ENCODE peak calls at places on chromosomes 1 and 21, in eight cellular contexts. One of them, this sample, is unnamed.

GRCh38 chr1:199909137-199909536 is 118.4 kb upstream of the NR5A2 start:
- DNase-seq in heart right ventricle: no peak
- DNase-seq in GM13977: no peak
- DNase-seq in CD4-positive, alpha-beta T cell: no peak
- DNase-seq in body of pancreas: no peak
- DNase-seq in HFF-Myc: no peak
- DNase-seq in fibroblast of the aortic adventitia: no peak
- DNase-seq in osteoblast: no peak
- DNase-seq in this sample: no peak

GRCh38 chr1:245571872-245572294 is 417.1 kb downstream of the KIF26B start:
- DNase-seq in heart right ventricle: no peak
- DNase-seq in GM13977: no peak
- DNase-seq in CD4-positive, alpha-beta T cell: no peak
- DNase-seq in body of pancreas: no peak
- DNase-seq in HFF-Myc: no peak
- DNase-seq in fibroblast of the aortic adventitia: no peak
- DNase-seq in osteoblast: no peak
- DNase-seq in this sample: no peak

GRCh38 chr1:225653463-225654276 is 747 bp upstream of the ENAH start:
- DNase-seq in heart right ventricle: peak; percentile 66
- DNase-seq in GM13977: no peak
- DNase-seq in CD4-positive, alpha-beta T cell: no peak
- DNase-seq in body of pancreas: peak; percentile 76
- DNase-seq in HFF-Myc: no peak
- DNase-seq in fibroblast of the aortic adventitia: peak; percentile 73
- DNase-seq in osteoblast: peak; percentile 89
- DNase-seq in this sample: peak; percentile 72

GRCh38 chr1:111510003-111510380 is 6.6 kb upstream of the ADORA3 start:
- DNase-seq in heart right ventricle: peak; percentile 53
- DNase-seq in GM13977: no peak
- DNase-seq in CD4-positive, alpha-beta T cell: no peak
- DNase-seq in body of pancreas: no peak
- DNase-seq in HFF-Myc: no peak
- DNase-seq in fibroblast of the aortic adventitia: peak; percentile 63
- DNase-seq in osteoblast: no peak
- DNase-seq in this sample: no peak

GRCh38 chr21:45266518-45267389 is 20.9 kb downstream of the POFUT2 start:
- DNase-seq in heart right ventricle: no peak
- DNase-seq in GM13977: no peak
- DNase-seq in CD4-positive, alpha-beta T cell: peak; percentile 52
- DNase-seq in body of pancreas: no peak
- DNase-seq in HFF-Myc: no peak
- DNase-seq in fibroblast of the aortic adventitia: no peak
- DNase-seq in osteoblast: peak; percentile 83
- DNase-seq in this sample: no peak

GRCh38 chr1:171935086-171935485 is 93.8 kb downstream of the DNM3 start:
- DNase-seq in heart right ventricle: no peak
- DNase-seq in GM13977: no peak
- DNase-seq in CD4-positive, alpha-beta T cell: no peak
- DNase-seq in body of pancreas: no peak
- DNase-seq in HFF-Myc: no peak
- DNase-seq in fibroblast of the aortic adventitia: no peak
- DNase-seq in osteoblast: no peak
- DNase-seq in this sample: no peak

GRCh38 chr21:40245021-40245420 is 377.8 kb downstream of the PCP4 start:
- DNase-seq in heart right ventricle: no peak
- DNase-seq in GM13977: no peak
- DNase-seq in CD4-positive, alpha-beta T cell: no peak
- DNase-seq in body of pancreas: no peak
- DNase-seq in HFF-Myc: no peak
- DNase-seq in fibroblast of the aortic adventitia: no peak
- DNase-seq in osteoblast: no peak
- DNase-seq in this sample: no peak

GRCh38 chr1:150152182-150152536 is 2.4 kb downstream of the PLEKHO1 start:
- DNase-seq in heart right ventricle: no peak
- DNase-seq in GM13977: no peak
- DNase-seq in CD4-positive, alpha-beta T cell: no peak
- DNase-seq in body of pancreas: no peak
- DNase-seq in HFF-Myc: no peak
- DNase-seq in fibroblast of the aortic adventitia: no peak
- DNase-seq in osteoblast: no peak
- DNase-seq in this sample: no peak

GRCh38 chr1:21021311-21021710 is 155.4 kb downstream of the EIF4G3 start:
- DNase-seq in heart right ventricle: no peak
- DNase-seq in GM13977: no peak
- DNase-seq in CD4-positive, alpha-beta T cell: no peak
- DNase-seq in body of pancreas: no peak
- DNase-seq in HFF-Myc: no peak
- DNase-seq in fibroblast of the aortic adventitia: peak; percentile 19
- DNase-seq in osteoblast: no peak
- DNase-seq in this sample: no peak

GRCh38 chr1:41171266-41171874 is 70.7 kb downstream of the SCMH1 start:
- DNase-seq in heart right ventricle: no peak
- DNase-seq in GM13977: no peak
- DNase-seq in CD4-positive, alpha-beta T cell: no peak
- DNase-seq in body of pancreas: no peak
- DNase-seq in HFF-Myc: no peak
- DNase-seq in fibroblast of the aortic adventitia: no peak
- DNase-seq in osteoblast: peak; percentile 32
- DNase-seq in this sample: no peak

GRCh38 chr1:10338047-10338446 is 60.8 kb upstream of the PGD start:
- DNase-seq in heart right ventricle: peak; percentile 40
- DNase-seq in GM13977: peak; percentile 68
- DNase-seq in CD4-positive, alpha-beta T cell: no peak
- DNase-seq in body of pancreas: peak; percentile 27
- DNase-seq in HFF-Myc: peak; percentile 12
- DNase-seq in fibroblast of the aortic adventitia: peak; percentile 61
- DNase-seq in osteoblast: no peak
- DNase-seq in this sample: peak; percentile 51

GRCh38 chr1:3415260-3415952 is 39.1 kb upstream of the ARHGEF16 start:
- DNase-seq in heart right ventricle: peak; percentile 68
- DNase-seq in GM13977: no peak
- DNase-seq in CD4-positive, alpha-beta T cell: no peak
- DNase-seq in body of pancreas: no peak
- DNase-seq in HFF-Myc: no peak
- DNase-seq in fibroblast of the aortic adventitia: no peak
- DNase-seq in osteoblast: no peak
- DNase-seq in this sample: no peak

GRCh38 chr1:3419415-3420204 is 34.9 kb upstream of the ARHGEF16 start:
- DNase-seq in heart right ventricle: no peak
- DNase-seq in GM13977: no peak
- DNase-seq in CD4-positive, alpha-beta T cell: no peak
- DNase-seq in body of pancreas: no peak
- DNase-seq in HFF-Myc: no peak
- DNase-seq in fibroblast of the aortic adventitia: peak; percentile 53
- DNase-seq in osteoblast: peak; percentile 99
- DNase-seq in this sample: no peak

GRCh38 chr1:3418600-3418999 is 35.9 kb upstream of the ARHGEF16 start:
- DNase-seq in heart right ventricle: no peak
- DNase-seq in GM13977: no peak
- DNase-seq in CD4-positive, alpha-beta T cell: no peak
- DNase-seq in body of pancreas: no peak
- DNase-seq in HFF-Myc: no peak
- DNase-seq in fibroblast of the aortic adventitia: no peak
- DNase-seq in osteoblast: no peak
- DNase-seq in this sample: no peak

GRCh38 chr1:3417954-3418353 is 36.5 kb upstream of the ARHGEF16 start:
- DNase-seq in heart right ventricle: no peak
- DNase-seq in GM13977: no peak
- DNase-seq in CD4-positive, alpha-beta T cell: no peak
- DNase-seq in body of pancreas: no peak
- DNase-seq in HFF-Myc: no peak
- DNase-seq in fibroblast of the aortic adventitia: no peak
- DNase-seq in osteoblast: no peak
- DNase-seq in this sample: no peak

DNA sequence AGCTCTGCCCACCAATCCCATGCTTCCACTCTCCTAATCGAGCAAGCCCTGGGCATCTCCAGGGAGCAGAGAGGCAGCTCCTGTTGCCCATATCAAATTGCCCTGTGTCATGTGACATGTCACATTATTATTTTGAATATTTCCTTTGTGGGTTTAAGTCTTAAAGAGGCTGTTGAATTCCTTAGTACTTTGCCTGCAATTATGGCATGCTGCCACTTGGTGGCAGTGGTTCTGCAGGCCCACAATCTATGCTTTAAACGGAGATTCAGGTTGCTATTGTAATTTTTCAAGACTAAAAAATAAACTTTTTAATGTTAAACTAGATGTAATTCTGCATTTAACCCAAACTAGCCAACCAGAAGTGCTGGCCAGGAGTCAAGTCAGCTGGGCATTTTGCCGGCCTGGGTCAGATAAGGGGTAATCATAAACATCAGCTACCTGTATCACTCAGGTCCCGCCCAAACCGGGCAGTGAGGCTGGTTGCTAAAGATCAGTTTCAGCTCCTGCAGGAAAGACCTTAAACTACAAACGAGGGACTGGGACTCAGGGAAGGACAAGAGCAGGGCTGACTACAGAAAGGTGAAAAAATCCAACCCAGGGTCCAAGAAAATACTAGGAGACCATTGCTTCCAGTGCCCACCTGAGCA is 37.3 kb upstream of the ARHGEF16 start:
- DNase-seq in heart right ventricle: no peak
- DNase-seq in GM13977: no peak
- DNase-seq in CD4-positive, alpha-beta T cell: no peak
- DNase-seq in body of pancreas: no peak
- DNase-seq in HFF-Myc: no peak
- DNase-seq in fibroblast of the aortic adventitia: no peak
- DNase-seq in osteoblast: no peak
- DNase-seq in this sample: no peak
- TF ChIP-seq CTCF in heart right ventricle: no peak
- TF ChIP-seq CTCF in GM13977: peak; percentile 33
- TF ChIP-seq CTCF in CD4-positive, alpha-beta T cell: no peak
- TF ChIP-seq CTCF in body of pancreas: no peak
- TF ChIP-seq CTCF in HFF-Myc: peak; percentile 47
- TF ChIP-seq CTCF in fibroblast of the aortic adventitia: peak; percentile 38
- TF ChIP-seq CTCF in osteoblast: peak; percentile 35
- TF ChIP-seq CTCF in this sample: peak; percentile 29

GRCh38 chr1:64236584-64236983 is 33.2 kb downstream of the UBE2U start:
- DNase-seq in heart right ventricle: no peak
- DNase-seq in GM13977: no peak
- DNase-seq in CD4-positive, alpha-beta T cell: no peak
- DNase-seq in body of pancreas: no peak
- DNase-seq in HFF-Myc: no peak
- DNase-seq in fibroblast of the aortic adventitia: no peak
- DNase-seq in osteoblast: no peak
- DNase-seq in this sample: no peak

GRCh38 chr1:64241069-64241468 is 37.6 kb downstream of the UBE2U start:
- DNase-seq in heart right ventricle: no peak
- DNase-seq in GM13977: no peak
- DNase-seq in CD4-positive, alpha-beta T cell: no peak
- DNase-seq in body of pancreas: no peak
- DNase-seq in HFF-Myc: no peak
- DNase-seq in fibroblast of the aortic adventitia: no peak
- DNase-seq in osteoblast: no peak
- DNase-seq in this sample: no peak

GRCh38 chr1:64242895-64243756 is 39.7 kb downstream of the UBE2U start:
- DNase-seq in heart right ventricle: no peak
- DNase-seq in GM13977: no peak
- DNase-seq in CD4-positive, alpha-beta T cell: no peak
- DNase-seq in body of pancreas: no peak
- DNase-seq in HFF-Myc: peak; percentile 33
- DNase-seq in fibroblast of the aortic adventitia: peak; percentile 76
- DNase-seq in osteoblast: no peak
- DNase-seq in this sample: peak; percentile 73

GRCh38 chr1:64243757-64244080 is 40.3 kb downstream of the UBE2U start:
- DNase-seq in heart right ventricle: no peak
- DNase-seq in GM13977: no peak
- DNase-seq in CD4-positive, alpha-beta T cell: no peak
- DNase-seq in body of pancreas: no peak
- DNase-seq in HFF-Myc: no peak
- DNase-seq in fibroblast of the aortic adventitia: no peak
- DNase-seq in osteoblast: no peak
- DNase-seq in this sample: no peak

GRCh38 chr1:64240209-64240608 is 36.8 kb downstream of the UBE2U start:
- DNase-seq in heart right ventricle: no peak
- DNase-seq in GM13977: no peak
- DNase-seq in CD4-positive, alpha-beta T cell: no peak
- DNase-seq in body of pancreas: no peak
- DNase-seq in HFF-Myc: no peak
- DNase-seq in fibroblast of the aortic adventitia: peak; percentile 79
- DNase-seq in osteoblast: no peak
- DNase-seq in this sample: peak; percentile 39
- TF ChIP-seq CTCF in heart right ventricle: peak; percentile 31
- TF ChIP-seq CTCF in GM13977: no peak
- TF ChIP-seq CTCF in CD4-positive, alpha-beta T cell: no peak
- TF ChIP-seq CTCF in body of pancreas: no peak
- TF ChIP-seq CTCF in HFF-Myc: no peak
- TF ChIP-seq CTCF in fibroblast of the aortic adventitia: peak; percentile 39
- TF ChIP-seq CTCF in osteoblast: peak; percentile 58
- TF ChIP-seq CTCF in this sample: peak; percentile 24

DNA sequence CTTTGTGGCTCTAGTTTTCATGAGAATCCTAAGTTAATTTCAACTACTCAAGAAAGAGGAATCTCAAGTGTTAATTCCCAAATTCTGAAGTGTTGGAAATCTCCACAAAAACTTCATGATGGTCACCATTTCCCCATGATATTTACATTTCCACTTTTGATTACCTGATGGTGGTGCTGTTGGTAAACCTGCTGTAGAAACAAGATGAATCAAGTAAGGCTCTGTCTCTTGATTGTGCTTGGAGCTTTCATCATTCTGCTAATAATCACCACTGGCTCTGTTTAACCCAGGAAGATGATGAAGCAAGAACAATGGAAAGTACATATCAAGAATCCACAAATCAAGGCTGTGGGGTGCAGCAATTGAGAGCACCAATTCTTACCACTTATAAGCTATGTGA is 77.8 kb downstream of the C4BPA start:
- DNase-seq in heart right ventricle: no peak
- DNase-seq in GM13977: no peak
- DNase-seq in CD4-positive, alpha-beta T cell: no peak
- DNase-seq in body of pancreas: no peak
- DNase-seq in HFF-Myc: no peak
- DNase-seq in fibroblast of the aortic adventitia: peak; percentile 6
- DNase-seq in osteoblast: no peak
- DNase-seq in this sample: peak; percentile 4
- TF ChIP-seq CTCF in heart right ventricle: peak; percentile 29
- TF ChIP-seq CTCF in GM13977: peak; percentile 32
- TF ChIP-seq CTCF in CD4-positive, alpha-beta T cell: peak; percentile 55
- TF ChIP-seq CTCF in body of pancreas: no peak
- TF ChIP-seq CTCF in HFF-Myc: no peak
- TF ChIP-seq CTCF in fibroblast of the aortic adventitia: no peak
- TF ChIP-seq CTCF in osteoblast: no peak
- TF ChIP-seq CTCF in this sample: no peak

DNA sequence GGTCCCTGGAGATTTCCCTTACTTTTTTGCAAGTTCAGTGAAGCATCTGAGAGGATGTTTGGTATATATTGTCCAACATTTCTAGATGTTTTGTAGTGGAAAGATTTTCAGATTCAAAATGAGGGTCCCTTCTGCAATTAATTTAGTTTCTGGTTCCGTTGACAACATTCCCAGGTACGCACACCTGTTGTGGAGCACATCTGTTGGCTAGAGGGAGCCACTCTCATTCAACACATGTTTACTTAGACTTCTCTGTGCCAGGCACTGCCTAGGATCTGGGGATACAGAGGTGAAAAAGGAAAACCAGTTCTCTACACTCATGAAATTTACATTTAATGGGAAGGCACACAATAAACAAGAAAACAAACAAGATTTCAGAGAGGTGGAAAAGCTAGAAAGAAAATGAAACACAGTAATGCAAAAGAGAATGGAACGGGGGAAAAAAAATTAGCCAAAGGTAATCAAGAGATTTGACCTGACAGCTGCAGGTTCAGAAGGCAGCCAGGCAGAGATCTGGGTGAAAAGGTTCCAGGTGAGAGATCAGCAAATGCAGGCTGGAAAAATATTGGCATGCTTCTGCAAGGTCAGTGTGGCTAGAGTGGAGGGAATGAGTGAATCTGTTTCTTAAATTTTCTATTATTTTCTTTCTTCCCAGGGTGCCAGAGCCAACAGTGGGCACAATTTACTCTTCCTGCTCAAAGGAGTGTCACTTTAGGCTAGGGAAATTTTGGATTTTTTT is 48.4 kb upstream of the KAZN start:
- DNase-seq in heart right ventricle: no peak
- DNase-seq in GM13977: no peak
- DNase-seq in CD4-positive, alpha-beta T cell: no peak
- DNase-seq in body of pancreas: no peak
- DNase-seq in HFF-Myc: no peak
- DNase-seq in fibroblast of the aortic adventitia: no peak
- DNase-seq in osteoblast: no peak
- DNase-seq in this sample: no peak
- TF ChIP-seq CTCF in heart right ventricle: no peak
- TF ChIP-seq CTCF in GM13977: no peak
- TF ChIP-seq CTCF in CD4-positive, alpha-beta T cell: no peak
- TF ChIP-seq CTCF in body of pancreas: no peak
- TF ChIP-seq CTCF in HFF-Myc: no peak
- TF ChIP-seq CTCF in fibroblast of the aortic adventitia: no peak
- TF ChIP-seq CTCF in osteoblast: no peak
- TF ChIP-seq CTCF in this sample: no peak

This sample was measured in fibroblast of mammary gland.